ENCODE peak calls at places on chromosomes 13 and 19, in ten cellular contexts. One of them, this sample, is unnamed.

GRCh38 chr19:1624458-1624857 is 19.2 kb upstream of the UQCR11 start:
- DNase-seq in EL: peak
- DNase-seq in left ventricle myocardium superior: peak
- DNase-seq in GM20000: peak
- DNase-seq in T-helper 2 cell: peak
- DNase-seq in 8988T: peak
- DNase-seq in activated naive CD4-positive, alpha-beta T cell treated with anti-CD3 and anti-CD28 coated beads, Interleukin-2, amount 10 ng/mL, durations not matched to agents 7 days and 5 days: peak
- DNase-seq in germinal center: peak
- DNase-seq in HTR-8/SVneo: peak
- DNase-seq in stimulated activated CD4-positive, alpha-beta T cell treated with anti-CD3 and anti-CD28 coated beads, Interleukin-15, amount 100 ng/mL, for 24 hours: peak
- DNase-seq in this sample: no peak

GRCh38 chr19:50565984-50566903 is 2.0 kb downstream of the LRRC4B start:
- DNase-seq in EL: no peak
- DNase-seq in left ventricle myocardium superior: no peak
- DNase-seq in GM20000: peak
- DNase-seq in T-helper 2 cell: no peak
- DNase-seq in 8988T: peak
- DNase-seq in activated naive CD4-positive, alpha-beta T cell treated with anti-CD3 and anti-CD28 coated beads, Interleukin-2, amount 10 ng/mL, durations not matched to agents 7 days and 5 days: no peak
- DNase-seq in germinal center: no peak
- DNase-seq in HTR-8/SVneo: no peak
- DNase-seq in stimulated activated CD4-positive, alpha-beta T cell treated with anti-CD3 and anti-CD28 coated beads, Interleukin-15, amount 100 ng/mL, for 24 hours: peak
- DNase-seq in this sample: no peak

GRCh38 chr19:34957830-34958751 is 5.9 kb downstream of the ZNF792 start:
- DNase-seq in EL: no peak
- DNase-seq in left ventricle myocardium superior: no peak
- DNase-seq in GM20000: no peak
- DNase-seq in T-helper 2 cell: peak
- DNase-seq in 8988T: no peak
- DNase-seq in activated naive CD4-positive, alpha-beta T cell treated with anti-CD3 and anti-CD28 coated beads, Interleukin-2, amount 10 ng/mL, durations not matched to agents 7 days and 5 days: no peak
- DNase-seq in germinal center: no peak
- DNase-seq in HTR-8/SVneo: no peak
- DNase-seq in stimulated activated CD4-positive, alpha-beta T cell treated with anti-CD3 and anti-CD28 coated beads, Interleukin-15, amount 100 ng/mL, for 24 hours: no peak
- DNase-seq in this sample: no peak

GRCh38 chr13:113110048-113110851 is 4.7 kb downstream of the F7 start:
- DNase-seq in EL: no peak
- DNase-seq in left ventricle myocardium superior: peak
- DNase-seq in GM20000: no peak
- DNase-seq in T-helper 2 cell: no peak
- DNase-seq in 8988T: no peak
- DNase-seq in activated naive CD4-positive, alpha-beta T cell treated with anti-CD3 and anti-CD28 coated beads, Interleukin-2, amount 10 ng/mL, durations not matched to agents 7 days and 5 days: peak
- DNase-seq in germinal center: no peak
- DNase-seq in HTR-8/SVneo: no peak
- DNase-seq in stimulated activated CD4-positive, alpha-beta T cell treated with anti-CD3 and anti-CD28 coated beads, Interleukin-15, amount 100 ng/mL, for 24 hours: peak
- DNase-seq in this sample: no peak

GRCh38 chr13:43159007-43159406 is 135.6 kb downstream of the DNAJC15 start:
- DNase-seq in EL: peak
- DNase-seq in left ventricle myocardium superior: no peak
- DNase-seq in GM20000: no peak
- DNase-seq in T-helper 2 cell: no peak
- DNase-seq in 8988T: no peak
- DNase-seq in activated naive CD4-positive, alpha-beta T cell treated with anti-CD3 and anti-CD28 coated beads, Interleukin-2, amount 10 ng/mL, durations not matched to agents 7 days and 5 days: no peak
- DNase-seq in germinal center: no peak
- DNase-seq in HTR-8/SVneo: peak
- DNase-seq in stimulated activated CD4-positive, alpha-beta T cell treated with anti-CD3 and anti-CD28 coated beads, Interleukin-15, amount 100 ng/mL, for 24 hours: no peak
- DNase-seq in this sample: no peak

GRCh38 chr19:13074378-13074777 is 28.3 kb downstream of the LYL1 start:
- DNase-seq in EL: no peak
- DNase-seq in left ventricle myocardium superior: no peak
- DNase-seq in GM20000: no peak
- DNase-seq in T-helper 2 cell: no peak
- DNase-seq in 8988T: no peak
- DNase-seq in activated naive CD4-positive, alpha-beta T cell treated with anti-CD3 and anti-CD28 coated beads, Interleukin-2, amount 10 ng/mL, durations not matched to agents 7 days and 5 days: no peak
- DNase-seq in germinal center: no peak
- DNase-seq in HTR-8/SVneo: no peak
- DNase-seq in stimulated activated CD4-positive, alpha-beta T cell treated with anti-CD3 and anti-CD28 coated beads, Interleukin-15, amount 100 ng/mL, for 24 hours: no peak
- DNase-seq in this sample: no peak

GRCh38 chr19:3210347-3211017 is 14.0 kb upstream of the CELF5 start:
- DNase-seq in EL: peak
- DNase-seq in left ventricle myocardium superior: peak
- DNase-seq in GM20000: peak
- DNase-seq in T-helper 2 cell: peak
- DNase-seq in 8988T: peak
- DNase-seq in activated naive CD4-positive, alpha-beta T cell treated with anti-CD3 and anti-CD28 coated beads, Interleukin-2, amount 10 ng/mL, durations not matched to agents 7 days and 5 days: peak
- DNase-seq in germinal center: peak
- DNase-seq in HTR-8/SVneo: peak
- DNase-seq in stimulated activated CD4-positive, alpha-beta T cell treated with anti-CD3 and anti-CD28 coated beads, Interleukin-15, amount 100 ng/mL, for 24 hours: peak
- DNase-seq in this sample: peak

GRCh38 chr19:42121666-42122069 is 10.6 kb downstream of the POU2F2 start:
- DNase-seq in EL: peak
- DNase-seq in left ventricle myocardium superior: peak
- DNase-seq in GM20000: peak
- DNase-seq in T-helper 2 cell: peak
- DNase-seq in 8988T: peak
- DNase-seq in activated naive CD4-positive, alpha-beta T cell treated with anti-CD3 and anti-CD28 coated beads, Interleukin-2, amount 10 ng/mL, durations not matched to agents 7 days and 5 days: peak
- DNase-seq in germinal center: peak
- DNase-seq in HTR-8/SVneo: peak
- DNase-seq in stimulated activated CD4-positive, alpha-beta T cell treated with anti-CD3 and anti-CD28 coated beads, Interleukin-15, amount 100 ng/mL, for 24 hours: peak
- DNase-seq in this sample: peak

GRCh38 chr19:29978139-29978538 is 36.1 kb downstream of the URI1 start:
- DNase-seq in EL: no peak
- DNase-seq in left ventricle myocardium superior: no peak
- DNase-seq in GM20000: peak
- DNase-seq in T-helper 2 cell: no peak
- DNase-seq in 8988T: no peak
- DNase-seq in activated naive CD4-positive, alpha-beta T cell treated with anti-CD3 and anti-CD28 coated beads, Interleukin-2, amount 10 ng/mL, durations not matched to agents 7 days and 5 days: no peak
- DNase-seq in germinal center: no peak
- DNase-seq in HTR-8/SVneo: no peak
- DNase-seq in stimulated activated CD4-positive, alpha-beta T cell treated with anti-CD3 and anti-CD28 coated beads, Interleukin-15, amount 100 ng/mL, for 24 hours: no peak
- DNase-seq in this sample: no peak

GRCh38 chr19:49133621-49134454 is 14.5 kb downstream of the PPFIA3 start:
- DNase-seq in EL: peak
- DNase-seq in left ventricle myocardium superior: peak
- DNase-seq in GM20000: no peak
- DNase-seq in T-helper 2 cell: peak
- DNase-seq in 8988T: no peak
- DNase-seq in activated naive CD4-positive, alpha-beta T cell treated with anti-CD3 and anti-CD28 coated beads, Interleukin-2, amount 10 ng/mL, durations not matched to agents 7 days and 5 days: peak
- DNase-seq in germinal center: peak
- DNase-seq in HTR-8/SVneo: no peak
- DNase-seq in stimulated activated CD4-positive, alpha-beta T cell treated with anti-CD3 and anti-CD28 coated beads, Interleukin-15, amount 100 ng/mL, for 24 hours: peak
- DNase-seq in this sample: no peak

GRCh38 chr13:98384739-98385138 is 192.2 kb downstream of the STK24 start:
- DNase-seq in EL: peak
- DNase-seq in left ventricle myocardium superior: no peak
- DNase-seq in GM20000: no peak
- DNase-seq in T-helper 2 cell: no peak
- DNase-seq in 8988T: no peak
- DNase-seq in activated naive CD4-positive, alpha-beta T cell treated with anti-CD3 and anti-CD28 coated beads, Interleukin-2, amount 10 ng/mL, durations not matched to agents 7 days and 5 days: no peak
- DNase-seq in germinal center: no peak
- DNase-seq in HTR-8/SVneo: no peak
- DNase-seq in stimulated activated CD4-positive, alpha-beta T cell treated with anti-CD3 and anti-CD28 coated beads, Interleukin-15, amount 100 ng/mL, for 24 hours: no peak
- DNase-seq in this sample: no peak

GRCh38 chr19:6381030-6381750 is 5.5 kb upstream of the PSPN start:
- DNase-seq in EL: no peak
- DNase-seq in left ventricle myocardium superior: no peak
- DNase-seq in GM20000: no peak
- DNase-seq in T-helper 2 cell: no peak
- DNase-seq in 8988T: no peak
- DNase-seq in activated naive CD4-positive, alpha-beta T cell treated with anti-CD3 and anti-CD28 coated beads, Interleukin-2, amount 10 ng/mL, durations not matched to agents 7 days and 5 days: no peak
- DNase-seq in germinal center: no peak
- DNase-seq in HTR-8/SVneo: no peak
- DNase-seq in stimulated activated CD4-positive, alpha-beta T cell treated with anti-CD3 and anti-CD28 coated beads, Interleukin-15, amount 100 ng/mL, for 24 hours: no peak
- DNase-seq in this sample: no peak

GRCh38 chr13:42707596-42707995 is 73.8 kb upstream of the FAM216B start:
- DNase-seq in EL: peak
- DNase-seq in left ventricle myocardium superior: no peak
- DNase-seq in GM20000: no peak
- DNase-seq in T-helper 2 cell: no peak
- DNase-seq in 8988T: no peak
- DNase-seq in activated naive CD4-positive, alpha-beta T cell treated with anti-CD3 and anti-CD28 coated beads, Interleukin-2, amount 10 ng/mL, durations not matched to agents 7 days and 5 days: no peak
- DNase-seq in germinal center: no peak
- DNase-seq in HTR-8/SVneo: no peak
- DNase-seq in stimulated activated CD4-positive, alpha-beta T cell treated with anti-CD3 and anti-CD28 coated beads, Interleukin-15, amount 100 ng/mL, for 24 hours: no peak
- DNase-seq in this sample: no peak

GRCh38 chr13:109968876-109969577 is 182.6 kb upstream of the IRS2 start:
- DNase-seq in EL: no peak
- DNase-seq in left ventricle myocardium superior: peak
- DNase-seq in GM20000: no peak
- DNase-seq in T-helper 2 cell: no peak
- DNase-seq in 8988T: no peak
- DNase-seq in activated naive CD4-positive, alpha-beta T cell treated with anti-CD3 and anti-CD28 coated beads, Interleukin-2, amount 10 ng/mL, durations not matched to agents 7 days and 5 days: no peak
- DNase-seq in germinal center: no peak
- DNase-seq in HTR-8/SVneo: no peak
- DNase-seq in stimulated activated CD4-positive, alpha-beta T cell treated with anti-CD3 and anti-CD28 coated beads, Interleukin-15, amount 100 ng/mL, for 24 hours: no peak
- DNase-seq in this sample: no peak

GRCh38 chr13:51479199-51479523 is 26.3 kb upstream of the INTS6 start:
- DNase-seq in EL: peak
- DNase-seq in left ventricle myocardium superior: no peak
- DNase-seq in GM20000: no peak
- DNase-seq in T-helper 2 cell: no peak
- DNase-seq in 8988T: no peak
- DNase-seq in activated naive CD4-positive, alpha-beta T cell treated with anti-CD3 and anti-CD28 coated beads, Interleukin-2, amount 10 ng/mL, durations not matched to agents 7 days and 5 days: no peak
- DNase-seq in germinal center: no peak
- DNase-seq in HTR-8/SVneo: no peak
- DNase-seq in stimulated activated CD4-positive, alpha-beta T cell treated with anti-CD3 and anti-CD28 coated beads, Interleukin-15, amount 100 ng/mL, for 24 hours: no peak
- DNase-seq in this sample: no peak

GRCh38 chr13:74555291-74556001 is 421.2 kb upstream of the KLF12 start:
- DNase-seq in EL: no peak
- DNase-seq in left ventricle myocardium superior: no peak
- DNase-seq in GM20000: no peak
- DNase-seq in T-helper 2 cell: no peak
- DNase-seq in 8988T: no peak
- DNase-seq in activated naive CD4-positive, alpha-beta T cell treated with anti-CD3 and anti-CD28 coated beads, Interleukin-2, amount 10 ng/mL, durations not matched to agents 7 days and 5 days: no peak
- DNase-seq in germinal center: no peak
- DNase-seq in HTR-8/SVneo: no peak
- DNase-seq in stimulated activated CD4-positive, alpha-beta T cell treated with anti-CD3 and anti-CD28 coated beads, Interleukin-15, amount 100 ng/mL, for 24 hours: no peak
- DNase-seq in this sample: no peak

GRCh38 chr19:33192010-33192409 is 2.1 kb upstream of the LRP3 start:
- DNase-seq in EL: no peak
- DNase-seq in left ventricle myocardium superior: no peak
- DNase-seq in GM20000: no peak
- DNase-seq in T-helper 2 cell: no peak
- DNase-seq in 8988T: no peak
- DNase-seq in activated naive CD4-positive, alpha-beta T cell treated with anti-CD3 and anti-CD28 coated beads, Interleukin-2, amount 10 ng/mL, durations not matched to agents 7 days and 5 days: no peak
- DNase-seq in germinal center: no peak
- DNase-seq in HTR-8/SVneo: no peak
- DNase-seq in stimulated activated CD4-positive, alpha-beta T cell treated with anti-CD3 and anti-CD28 coated beads, Interleukin-15, amount 100 ng/mL, for 24 hours: no peak
- DNase-seq in this sample: no peak

GRCh38 chr19:46919324-46919723 is 58.5 kb downstream of the ARHGAP35 start:
- DNase-seq in EL: peak
- DNase-seq in left ventricle myocardium superior: no peak
- DNase-seq in GM20000: no peak
- DNase-seq in T-helper 2 cell: no peak
- DNase-seq in 8988T: no peak
- DNase-seq in activated naive CD4-positive, alpha-beta T cell treated with anti-CD3 and anti-CD28 coated beads, Interleukin-2, amount 10 ng/mL, durations not matched to agents 7 days and 5 days: no peak
- DNase-seq in germinal center: no peak
- DNase-seq in HTR-8/SVneo: no peak
- DNase-seq in stimulated activated CD4-positive, alpha-beta T cell treated with anti-CD3 and anti-CD28 coated beads, Interleukin-15, amount 100 ng/mL, for 24 hours: peak
- DNase-seq in this sample: no peak

GRCh38 chr13:32428581-32429072 is 697 bp upstream of the N4BP2L1 start:
- DNase-seq in EL: no peak
- DNase-seq in left ventricle myocardium superior: no peak
- DNase-seq in GM20000: no peak
- DNase-seq in T-helper 2 cell: no peak
- DNase-seq in 8988T: no peak
- DNase-seq in activated naive CD4-positive, alpha-beta T cell treated with anti-CD3 and anti-CD28 coated beads, Interleukin-2, amount 10 ng/mL, durations not matched to agents 7 days and 5 days: no peak
- DNase-seq in germinal center: peak
- DNase-seq in HTR-8/SVneo: no peak
- DNase-seq in stimulated activated CD4-positive, alpha-beta T cell treated with anti-CD3 and anti-CD28 coated beads, Interleukin-15, amount 100 ng/mL, for 24 hours: no peak
- DNase-seq in this sample: peak

GRCh38 chr13:89688908-89689307 is 1658.6 kb upstream of the MIR17HG start:
- DNase-seq in EL: no peak
- DNase-seq in left ventricle myocardium superior: peak
- DNase-seq in GM20000: no peak
- DNase-seq in T-helper 2 cell: no peak
- DNase-seq in 8988T: no peak
- DNase-seq in activated naive CD4-positive, alpha-beta T cell treated with anti-CD3 and anti-CD28 coated beads, Interleukin-2, amount 10 ng/mL, durations not matched to agents 7 days and 5 days: no peak
- DNase-seq in germinal center: no peak
- DNase-seq in HTR-8/SVneo: no peak
- DNase-seq in stimulated activated CD4-positive, alpha-beta T cell treated with anti-CD3 and anti-CD28 coated beads, Interleukin-15, amount 100 ng/mL, for 24 hours: no peak
- DNase-seq in this sample: no peak

GRCh38 chr13:47858678-47859050 is 142.4 kb downstream of the SUCLA2 start:
- DNase-seq in EL: peak
- DNase-seq in left ventricle myocardium superior: no peak
- DNase-seq in GM20000: no peak
- DNase-seq in T-helper 2 cell: no peak
- DNase-seq in 8988T: no peak
- DNase-seq in activated naive CD4-positive, alpha-beta T cell treated with anti-CD3 and anti-CD28 coated beads, Interleukin-2, amount 10 ng/mL, durations not matched to agents 7 days and 5 days: no peak
- DNase-seq in germinal center: no peak
- DNase-seq in HTR-8/SVneo: no peak
- DNase-seq in stimulated activated CD4-positive, alpha-beta T cell treated with anti-CD3 and anti-CD28 coated beads, Interleukin-15, amount 100 ng/mL, for 24 hours: no peak
- DNase-seq in this sample: no peak

GRCh38 chr13:41064493-41064892 is 3.2 kb downstream of the WBP4 start:
- DNase-seq in EL: peak
- DNase-seq in left ventricle myocardium superior: no peak
- DNase-seq in GM20000: no peak
- DNase-seq in T-helper 2 cell: no peak
- DNase-seq in 8988T: no peak
- DNase-seq in activated naive CD4-positive, alpha-beta T cell treated with anti-CD3 and anti-CD28 coated beads, Interleukin-2, amount 10 ng/mL, durations not matched to agents 7 days and 5 days: no peak
- DNase-seq in germinal center: no peak
- DNase-seq in HTR-8/SVneo: no peak
- DNase-seq in stimulated activated CD4-positive, alpha-beta T cell treated with anti-CD3 and anti-CD28 coated beads, Interleukin-15, amount 100 ng/mL, for 24 hours: no peak
- DNase-seq in this sample: no peak

GRCh38 chr19:19278315-19278714 is 5.2 kb upstream of the TM6SF2 start:
- DNase-seq in EL: no peak
- DNase-seq in left ventricle myocardium superior: no peak
- DNase-seq in GM20000: no peak
- DNase-seq in T-helper 2 cell: no peak
- DNase-seq in 8988T: no peak
- DNase-seq in activated naive CD4-positive, alpha-beta T cell treated with anti-CD3 and anti-CD28 coated beads, Interleukin-2, amount 10 ng/mL, durations not matched to agents 7 days and 5 days: no peak
- DNase-seq in germinal center: no peak
- DNase-seq in HTR-8/SVneo: no peak
- DNase-seq in stimulated activated CD4-positive, alpha-beta T cell treated with anti-CD3 and anti-CD28 coated beads, Interleukin-15, amount 100 ng/mL, for 24 hours: no peak
- DNase-seq in this sample: no peak

GRCh38 chr19:51258761-51259160 is 7.9 kb downstream of the SIGLECL1 start:
- DNase-seq in EL: no peak
- DNase-seq in left ventricle myocardium superior: no peak
- DNase-seq in GM20000: no peak
- DNase-seq in T-helper 2 cell: no peak
- DNase-seq in 8988T: no peak
- DNase-seq in activated naive CD4-positive, alpha-beta T cell treated with anti-CD3 and anti-CD28 coated beads, Interleukin-2, amount 10 ng/mL, durations not matched to agents 7 days and 5 days: no peak
- DNase-seq in germinal center: no peak
- DNase-seq in HTR-8/SVneo: no peak
- DNase-seq in stimulated activated CD4-positive, alpha-beta T cell treated with anti-CD3 and anti-CD28 coated beads, Interleukin-15, amount 100 ng/mL, for 24 hours: no peak
- DNase-seq in this sample: no peak

GRCh38 chr19:49017666-49018351 is 918 bp upstream of the LHB start:
- DNase-seq in EL: peak
- DNase-seq in left ventricle myocardium superior: peak
- DNase-seq in GM20000: peak
- DNase-seq in T-helper 2 cell: peak
- DNase-seq in 8988T: no peak
- DNase-seq in activated naive CD4-positive, alpha-beta T cell treated with anti-CD3 and anti-CD28 coated beads, Interleukin-2, amount 10 ng/mL, durations not matched to agents 7 days and 5 days: peak
- DNase-seq in germinal center: peak
- DNase-seq in HTR-8/SVneo: no peak
- DNase-seq in stimulated activated CD4-positive, alpha-beta T cell treated with anti-CD3 and anti-CD28 coated beads, Interleukin-15, amount 100 ng/mL, for 24 hours: peak
- DNase-seq in this sample: peak

GRCh38 chr19:330503-330902 is 14.1 kb downstream of the MIER2 start:
- DNase-seq in EL: no peak
- DNase-seq in left ventricle myocardium superior: no peak
- DNase-seq in GM20000: no peak
- DNase-seq in T-helper 2 cell: no peak
- DNase-seq in 8988T: no peak
- DNase-seq in activated naive CD4-positive, alpha-beta T cell treated with anti-CD3 and anti-CD28 coated beads, Interleukin-2, amount 10 ng/mL, durations not matched to agents 7 days and 5 days: no peak
- DNase-seq in germinal center: no peak
- DNase-seq in HTR-8/SVneo: no peak
- DNase-seq in stimulated activated CD4-positive, alpha-beta T cell treated with anti-CD3 and anti-CD28 coated beads, Interleukin-15, amount 100 ng/mL, for 24 hours: no peak
- DNase-seq in this sample: no peak

This sample was measured in stimulated activated naive B cell treated with anti-CD40 and anti-IgM and Interleukin-4, amounts not matched to agents 10 μg/mL and 1 μg/mL and 100 μg/mL, for 72 hours.